ENCODE peak calls at places on chromosomes 11 and 22, in eight cellular contexts. One of them, this sample, is unnamed.
A peak's percentile ranks its signal among the peaks of the same experiment; 100 is the strongest.

GRCh38 chr11:22193348-22194051 is 615 bp downstream of the ANO5 start:
- DNase-seq in endothelial cell: peak; percentile 38
- DNase-seq in activated T-helper 1 cell treated with Interleukin-2 at 50 U/mL for 16 hours: no peak
- DNase-seq in C1 segment of cervical spinal cord: peak; percentile 52
- DNase-seq in HFFc6: no peak
- DNase-seq in AG09309: no peak
- DNase-seq in thoracic aorta: no peak
- DNase-seq in NCI-H1417: peak; percentile 65
- DNase-seq in this sample: no peak

GRCh38 chr11:94910281-94910680 is 63.1 kb downstream of the CWC15 start:
- DNase-seq in NCI-H1417: no peak
- DNase-seq in AG09309: no peak
- DNase-seq in endothelial cell: no peak
- DNase-seq in C1 segment of cervical spinal cord: no peak
- DNase-seq in activated T-helper 1 cell treated with Interleukin-2 at 50 U/mL for 16 hours: no peak
- DNase-seq in HFFc6: no peak
- DNase-seq in thoracic aorta: no peak
- DNase-seq in this sample: no peak

GRCh38 chr11:70139785-70140410 is 61.8 kb downstream of the ANO1 start:
- DNase-seq in endothelial cell: no peak
- DNase-seq in thoracic aorta: no peak
- DNase-seq in HFFc6: no peak
- DNase-seq in AG09309: no peak
- DNase-seq in C1 segment of cervical spinal cord: no peak
- DNase-seq in NCI-H1417: no peak
- DNase-seq in activated T-helper 1 cell treated with Interleukin-2 at 50 U/mL for 16 hours: no peak
- DNase-seq in this sample: no peak

GRCh38 chr22:40147388-40148176 is 30.1 kb upstream of the TNRC6B start:
- DNase-seq in AG09309: no peak
- DNase-seq in HFFc6: no peak
- DNase-seq in NCI-H1417: no peak
- DNase-seq in thoracic aorta: no peak
- DNase-seq in C1 segment of cervical spinal cord: no peak
- DNase-seq in activated T-helper 1 cell treated with Interleukin-2 at 50 U/mL for 16 hours: no peak
- DNase-seq in endothelial cell: peak; percentile 17
- DNase-seq in this sample: no peak

GRCh38 chr22:23457586-23457985 is 122.5 kb downstream of the IGLL1 start:
- DNase-seq in NCI-H1417: no peak
- DNase-seq in AG09309: no peak
- DNase-seq in activated T-helper 1 cell treated with Interleukin-2 at 50 U/mL for 16 hours: no peak
- DNase-seq in endothelial cell: no peak
- DNase-seq in HFFc6: no peak
- DNase-seq in C1 segment of cervical spinal cord: no peak
- DNase-seq in thoracic aorta: no peak
- DNase-seq in this sample: no peak

GRCh38 chr11:73404048-73404447 is 27.8 kb downstream of the RELT start:
- DNase-seq in thoracic aorta: no peak
- DNase-seq in NCI-H1417: no peak
- DNase-seq in endothelial cell: peak; percentile 72
- DNase-seq in C1 segment of cervical spinal cord: peak; percentile 67
- DNase-seq in HFFc6: peak; percentile 28
- DNase-seq in activated T-helper 1 cell treated with Interleukin-2 at 50 U/mL for 16 hours: no peak
- DNase-seq in AG09309: no peak
- DNase-seq in this sample: no peak

GRCh38 chr22:48178536-48178935 is 1416.1 kb downstream of the TBC1D22A start:
- DNase-seq in thoracic aorta: no peak
- DNase-seq in C1 segment of cervical spinal cord: no peak
- DNase-seq in activated T-helper 1 cell treated with Interleukin-2 at 50 U/mL for 16 hours: no peak
- DNase-seq in endothelial cell: no peak
- DNase-seq in HFFc6: no peak
- DNase-seq in NCI-H1417: no peak
- DNase-seq in AG09309: no peak
- DNase-seq in this sample: no peak

GRCh38 chr11:95999604-96000003 is 75.7 kb upstream of the MTMR2 start:
- DNase-seq in AG09309: no peak
- DNase-seq in NCI-H1417: no peak
- DNase-seq in HFFc6: no peak
- DNase-seq in C1 segment of cervical spinal cord: no peak
- DNase-seq in activated T-helper 1 cell treated with Interleukin-2 at 50 U/mL for 16 hours: no peak
- DNase-seq in endothelial cell: no peak
- DNase-seq in thoracic aorta: no peak
- DNase-seq in this sample: no peak

GRCh38 chr11:2209370-2209801 is 37.8 kb upstream of the TH start:
- DNase-seq in endothelial cell: no peak
- DNase-seq in HFFc6: no peak
- DNase-seq in AG09309: no peak
- DNase-seq in NCI-H1417: no peak
- DNase-seq in activated T-helper 1 cell treated with Interleukin-2 at 50 U/mL for 16 hours: no peak
- DNase-seq in C1 segment of cervical spinal cord: no peak
- DNase-seq in thoracic aorta: no peak
- DNase-seq in this sample: no peak

GRCh38 chr22:39927544-39927943 is 26.7 kb downstream of the GRAP2 start:
- DNase-seq in AG09309: no peak
- DNase-seq in C1 segment of cervical spinal cord: no peak
- DNase-seq in HFFc6: no peak
- DNase-seq in activated T-helper 1 cell treated with Interleukin-2 at 50 U/mL for 16 hours: no peak
- DNase-seq in NCI-H1417: no peak
- DNase-seq in thoracic aorta: no peak
- DNase-seq in endothelial cell: no peak
- DNase-seq in this sample: no peak

GRCh38 chr22:26483043-26483438 is 542 bp downstream of the HPS4 start:
- DNase-seq in C1 segment of cervical spinal cord: no peak
- DNase-seq in activated T-helper 1 cell treated with Interleukin-2 at 50 U/mL for 16 hours: no peak
- DNase-seq in AG09309: no peak
- DNase-seq in NCI-H1417: no peak
- DNase-seq in thoracic aorta: no peak
- DNase-seq in HFFc6: no peak
- DNase-seq in endothelial cell: no peak
- DNase-seq in this sample: no peak

GRCh38 chr11:126547161-126547560 is 191.7 kb downstream of the ST3GAL4 start:
- DNase-seq in NCI-H1417: no peak
- DNase-seq in endothelial cell: no peak
- DNase-seq in activated T-helper 1 cell treated with Interleukin-2 at 50 U/mL for 16 hours: no peak
- DNase-seq in AG09309: peak; percentile 67
- DNase-seq in C1 segment of cervical spinal cord: no peak
- DNase-seq in thoracic aorta: no peak
- DNase-seq in HFFc6: peak; percentile 95
- DNase-seq in this sample: no peak

GRCh38 chr22:44170470-44170869 is 10.3 kb upstream of the PARVG start:
- DNase-seq in NCI-H1417: no peak
- DNase-seq in C1 segment of cervical spinal cord: no peak
- DNase-seq in AG09309: no peak
- DNase-seq in thoracic aorta: no peak
- DNase-seq in activated T-helper 1 cell treated with Interleukin-2 at 50 U/mL for 16 hours: no peak
- DNase-seq in HFFc6: no peak
- DNase-seq in endothelial cell: no peak
- DNase-seq in this sample: no peak

GRCh38 chr22:20494978-20495860 is at the start of gene KLHL22:
- DNase-seq in endothelial cell: peak; percentile 39
- DNase-seq in C1 segment of cervical spinal cord: peak; percentile 62
- DNase-seq in thoracic aorta: no peak
- DNase-seq in AG09309: no peak
- DNase-seq in activated T-helper 1 cell treated with Interleukin-2 at 50 U/mL for 16 hours: no peak
- DNase-seq in NCI-H1417: peak; percentile 35
- DNase-seq in HFFc6: no peak
- DNase-seq in this sample: peak; percentile 11

GRCh38 chr11:86919557-86920210 is 35.5 kb downstream of the FZD4 start:
- DNase-seq in endothelial cell: peak; percentile 34
- DNase-seq in C1 segment of cervical spinal cord: peak; percentile 5
- DNase-seq in AG09309: peak; percentile 48
- DNase-seq in NCI-H1417: peak; percentile 35
- DNase-seq in thoracic aorta: no peak
- DNase-seq in HFFc6: peak; percentile 68
- DNase-seq in activated T-helper 1 cell treated with Interleukin-2 at 50 U/mL for 16 hours: no peak
- DNase-seq in this sample: peak; percentile 43

GRCh38 chr11:112962854-112963367 is 1.7 kb downstream of the NCAM1 start:
- DNase-seq in NCI-H1417: peak; percentile 90
- DNase-seq in thoracic aorta: peak; percentile 14
- DNase-seq in activated T-helper 1 cell treated with Interleukin-2 at 50 U/mL for 16 hours: no peak
- DNase-seq in C1 segment of cervical spinal cord: peak; percentile 79
- DNase-seq in endothelial cell: peak; percentile 44
- DNase-seq in HFFc6: no peak
- DNase-seq in AG09309: no peak
- DNase-seq in this sample: no peak

GRCh38 chr11:6757373-6757967 is 14.3 kb downstream of the OR2AG2 start:
- DNase-seq in activated T-helper 1 cell treated with Interleukin-2 at 50 U/mL for 16 hours: peak; percentile 27
- DNase-seq in NCI-H1417: peak; percentile 26
- DNase-seq in AG09309: peak; percentile 27
- DNase-seq in endothelial cell: peak; percentile 61
- DNase-seq in C1 segment of cervical spinal cord: peak; percentile 25
- DNase-seq in HFFc6: peak; percentile 48
- DNase-seq in thoracic aorta: no peak
- DNase-seq in this sample: peak; percentile 28

GRCh38 chr11:70503201-70503877 is 105.0 kb downstream of the CTTN start:
- DNase-seq in HFFc6: no peak
- DNase-seq in NCI-H1417: peak; percentile 79
- DNase-seq in activated T-helper 1 cell treated with Interleukin-2 at 50 U/mL for 16 hours: no peak
- DNase-seq in thoracic aorta: no peak
- DNase-seq in AG09309: no peak
- DNase-seq in C1 segment of cervical spinal cord: no peak
- DNase-seq in endothelial cell: no peak
- DNase-seq in this sample: no peak

GRCh38 chr11:4495487-4495886 is 13.0 kb downstream of the OR52K1 start:
- DNase-seq in NCI-H1417: no peak
- DNase-seq in AG09309: no peak
- DNase-seq in activated T-helper 1 cell treated with Interleukin-2 at 50 U/mL for 16 hours: no peak
- DNase-seq in endothelial cell: no peak
- DNase-seq in thoracic aorta: no peak
- DNase-seq in HFFc6: no peak
- DNase-seq in C1 segment of cervical spinal cord: no peak
- DNase-seq in this sample: no peak

GRCh38 chr11:83033972-83034672 is 37.6 kb downstream of the RAB30 start:
- DNase-seq in NCI-H1417: peak; percentile 63
- DNase-seq in AG09309: peak; percentile 87
- DNase-seq in C1 segment of cervical spinal cord: peak; percentile 78
- DNase-seq in endothelial cell: no peak
- DNase-seq in thoracic aorta: no peak
- DNase-seq in activated T-helper 1 cell treated with Interleukin-2 at 50 U/mL for 16 hours: no peak
- DNase-seq in HFFc6: peak; percentile 78
- DNase-seq in this sample: no peak

GRCh38 chr11:75447415-75447814 is 14.4 kb upstream of the KLHL35 start:
- DNase-seq in thoracic aorta: no peak
- DNase-seq in AG09309: no peak
- DNase-seq in NCI-H1417: no peak
- DNase-seq in endothelial cell: no peak
- DNase-seq in HFFc6: no peak
- DNase-seq in activated T-helper 1 cell treated with Interleukin-2 at 50 U/mL for 16 hours: no peak
- DNase-seq in C1 segment of cervical spinal cord: no peak
- DNase-seq in this sample: no peak

GRCh38 chr22:48636746-48637145 is 1190.9 kb downstream of the BRD1 start:
- DNase-seq in HFFc6: no peak
- DNase-seq in C1 segment of cervical spinal cord: no peak
- DNase-seq in activated T-helper 1 cell treated with Interleukin-2 at 50 U/mL for 16 hours: no peak
- DNase-seq in endothelial cell: no peak
- DNase-seq in NCI-H1417: no peak
- DNase-seq in thoracic aorta: no peak
- DNase-seq in AG09309: no peak
- DNase-seq in this sample: no peak

GRCh38 chr11:120660024-120660565 is 148.5 kb downstream of the GRIK4 start:
- DNase-seq in HFFc6: no peak
- DNase-seq in AG09309: no peak
- DNase-seq in thoracic aorta: no peak
- DNase-seq in C1 segment of cervical spinal cord: no peak
- DNase-seq in NCI-H1417: no peak
- DNase-seq in activated T-helper 1 cell treated with Interleukin-2 at 50 U/mL for 16 hours: no peak
- DNase-seq in endothelial cell: peak; percentile 67
- DNase-seq in this sample: no peak